ENCODE peak calls at places on chromosomes 16 and 17, in six cellular contexts. G is CD8-positive, alpha-beta memory T cell; W is mammary epithelial cell; Q is body of pancreas; K is RWPE2; I is IMR-90. U is an unnamed sample.

GRCh38 chr17:11240841-11241610 is at the start of gene SHISA6:
- DNase-seq in G (no peak), W (no peak), Q (no peak), K (no peak), I (no peak), U (no peak)

GRCh38 chr17:2393184-2393953 is 7.5 kb downstream of the MNT start:
- DNase-seq in G (peak; percentile 94), W (peak; percentile 82), Q (peak; percentile 92), K (peak; percentile 87), I (peak; percentile 78), U (peak; percentile 93)

GRCh38 chr16:51211148-51211547 is 60.1 kb upstream of the SALL1 start:
- DNase-seq in G (no peak), W (no peak), Q (no peak), K (no peak), I (no peak), U (no peak)

GRCh38 chr16:58503166-58503862 is 3.4 kb downstream of the NDRG4 start:
- DNase-seq in G (no peak), W (no peak), Q (no peak), K (peak; percentile 37), I (no peak), U (no peak)

GRCh38 chr16:67158637-67159600 is 790 bp downstream of the TRADD start:
- DNase-seq in G (peak; percentile 88), W (peak; percentile 53), Q (peak; percentile 56), K (peak; percentile 70), I (no peak), U (peak; percentile 36)

GRCh38 chr17:18991531-18992315 is 12.8 kb downstream of the FAM83G start:
- DNase-seq in G (no peak), W (no peak), Q (no peak), K (no peak), I (no peak), U (no peak)

GRCh38 chr16:75241412-75241811 is 10.0 kb downstream of the BCAR1 start:
- DNase-seq in G (no peak), W (no peak), Q (no peak), K (no peak), I (no peak), U (no peak)

GRCh38 chr17:19501219-19501618 is 32.4 kb upstream of the SLC47A1 start:
- DNase-seq in G (no peak), W (no peak), Q (no peak), K (no peak), I (no peak), U (no peak)

GRCh38 chr16:414395-415169 is 10.9 kb upstream of the RAB11FIP3 start:
- DNase-seq in G (peak; percentile 24), W (peak; percentile 52), Q (no peak), K (no peak), I (no peak), U (no peak)

GRCh38 chr17:63774141-63774981 is at the start of gene DDX42:
- DNase-seq in G (no peak), W (no peak), Q (peak; percentile 64), K (no peak), I (peak; percentile 54), U (peak; percentile 90)

GRCh38 chr16:84053237-84053636 is 10.6 kb upstream of the SLC38A8 start:
- DNase-seq in G (no peak), W (no peak), Q (no peak), K (no peak), I (no peak), U (no peak)

GRCh38 chr17:71237903-71238538 is 882.8 kb upstream of the SOX9 start:
- DNase-seq in G (no peak), W (peak; percentile 83), Q (no peak), K (no peak), I (peak; percentile 53), U (no peak)

GRCh38 chr17:4938069-4938491 is 1.8 kb downstream of the SLC25A11 start:
- DNase-seq in G (no peak), W (no peak), Q (no peak), K (no peak), I (no peak), U (no peak)

GRCh38 chr16:88768041-88768876 is 16.8 kb downstream of the PIEZO1 start:
- DNase-seq in G (no peak), W (no peak), Q (peak; percentile 52), K (no peak), I (peak; percentile 57), U (no peak)

GRCh38 chr17:74768069-74768762 is 7.9 kb downstream of the NAT9 start:
- DNase-seq in G (no peak), W (no peak), Q (peak; percentile 96), K (no peak), I (peak; percentile 73), U (peak; percentile 84)

DNA sequence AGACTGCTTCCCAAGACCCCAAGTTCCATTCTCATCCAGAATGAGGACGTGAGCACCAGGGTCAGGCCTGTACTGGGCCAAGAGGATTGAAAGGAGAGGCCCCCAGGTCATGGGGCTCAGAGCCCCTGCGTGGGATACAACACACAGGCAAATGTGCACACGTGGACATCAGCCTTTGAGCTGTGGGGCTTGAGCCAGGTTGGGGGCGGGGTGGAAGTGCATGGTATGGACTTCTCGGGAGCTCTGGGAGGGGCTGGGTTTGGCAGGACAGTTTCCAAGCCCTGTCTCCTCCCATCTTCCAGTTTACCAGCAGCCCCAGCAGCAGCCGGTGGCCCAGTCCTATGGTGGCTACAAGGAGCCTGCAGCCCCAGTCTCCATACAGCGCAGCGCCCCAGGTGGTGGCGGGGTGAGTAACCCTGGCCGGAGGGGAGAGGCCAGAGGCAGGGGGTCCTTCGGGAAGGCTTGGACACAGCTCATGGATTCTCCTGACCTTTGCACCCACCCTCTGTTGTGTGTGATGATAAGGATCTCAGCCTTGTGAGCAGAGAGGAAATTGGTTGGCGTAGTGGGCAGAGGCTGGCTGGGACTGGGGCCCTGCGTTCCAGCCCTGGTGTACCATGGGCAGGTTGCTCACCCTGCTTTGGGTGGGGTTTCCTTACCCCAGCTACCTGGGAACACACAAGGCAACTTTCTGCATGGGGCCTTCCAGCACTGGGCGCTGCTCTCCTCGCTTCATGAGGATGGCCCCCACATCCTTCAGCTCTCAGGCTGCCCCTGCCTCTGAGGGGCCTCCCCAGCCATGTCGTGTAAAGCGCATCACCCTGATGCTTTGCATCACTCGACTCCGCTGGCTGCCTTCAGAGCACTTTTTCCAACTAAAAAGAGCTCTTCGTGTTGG is 10.4 kb upstream of the LASP1NB start:
- DNase-seq in G (peak; percentile 42), W (no peak), Q (no peak), K (no peak), I (no peak), U (no peak)
- H3K27ac ChIP-seq in G (no peak overlapping the region), W (no peak overlapping the region), Q (no peak overlapping the region), K (no peak overlapping the region), I (no peak overlapping the region), U (peak overlapping the region; percentile 63)

GRCh38 chr16:80039777-80040176 is 439.2 kb upstream of the MAF start:
- DNase-seq in G (no peak), W (no peak), Q (no peak), K (no peak), I (no peak), U (no peak)
- H3K9me3 ChIP-seq in G (no peaks in the 10 kb centered on the region), W (no peaks in the 10 kb centered on the region), Q (no peaks in the 10 kb centered on the region), K (no peaks in the 10 kb centered on the region), I (no peaks in the 10 kb centered on the region), U (peaks cover 14% of the 10 kb centered on the region)

GRCh38 chr17:78693346-78694083 is 88.6 kb downstream of the CYTH1 start:
- DNase-seq in G (no peak), W (no peak), Q (no peak), K (no peak), I (no peak), U (no peak)
- H3K27ac ChIP-seq in G (no peak overlapping the region), W (no peak overlapping the region), Q (no peak overlapping the region), K (no peak overlapping the region), I (no peak overlapping the region), U (no peak overlapping the region)

GRCh38 chr16:35339337-35339736 is 1879.9 kb downstream of the TP53TG3F start:
- DNase-seq in G (no peak), W (no peak), Q (no peak), K (no peak), I (no peak), U (no peak)
- H3K9me3 ChIP-seq in G (no peaks in the 10 kb centered on the region), W (peaks cover 5% of the 10 kb centered on the region), Q (no peaks in the 10 kb centered on the region), K (peaks cover 9% of the 10 kb centered on the region), I (peaks cover 9% of the 10 kb centered on the region), U (peaks cover 43% of the 10 kb centered on the region)

DNA sequence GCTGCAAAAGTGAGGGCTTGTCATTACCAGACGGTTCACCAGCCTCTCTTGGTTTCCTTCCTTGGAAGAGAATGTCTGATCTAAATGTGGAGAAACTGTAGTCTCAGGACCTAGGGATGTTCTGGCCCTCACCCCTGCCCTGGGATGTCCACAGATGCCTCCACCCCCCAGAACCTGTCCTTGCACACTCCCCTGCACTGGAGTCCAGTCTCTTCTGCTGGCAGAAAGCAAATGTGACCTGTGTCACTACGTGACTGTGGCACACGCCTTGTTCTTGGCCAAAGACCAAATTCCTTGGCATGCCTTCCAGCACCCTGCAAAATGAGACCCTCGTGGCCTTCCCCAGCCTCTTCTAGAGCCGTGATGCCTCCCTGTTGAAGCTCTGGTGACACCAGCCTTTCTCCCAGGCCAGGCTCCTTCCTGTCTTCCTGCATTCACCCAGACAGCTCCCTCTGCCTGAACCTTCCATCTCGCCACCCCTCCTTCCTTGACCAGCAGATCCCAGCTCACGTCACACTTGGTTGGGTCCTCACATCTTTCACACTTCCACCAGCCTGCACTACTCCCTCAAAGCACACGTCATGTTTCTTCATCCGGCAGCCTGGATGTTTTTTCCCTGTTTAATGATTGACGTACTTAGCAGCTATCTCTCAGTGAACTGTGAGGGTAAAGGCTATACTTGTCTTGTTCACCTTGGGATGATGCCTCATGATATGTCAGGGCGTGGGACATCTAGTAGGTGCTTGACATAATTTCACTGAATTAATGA is 4.3 kb downstream of the ZNF768 start:
- DNase-seq in G (no peak), W (no peak), Q (no peak), K (no peak), I (no peak), U (no peak)
- H3K27ac ChIP-seq in G (no peak overlapping the region), W (no peak overlapping the region), Q (no peak overlapping the region), K (no peak overlapping the region), I (no peak overlapping the region), U (no peak overlapping the region)